ENCODE peak calls at places on chromosomes 2 and 18, in seven cellular contexts. One of them, this sample, is unnamed.

GRCh38 chr2:28413896-28414290 is 21.2 kb downstream of the FOSL2 start:
- DNase-seq in PC-3: no peak
- DNase-seq in epithelial cell of esophagus: no peak
- DNase-seq in mucosa of descending colon: no peak
- DNase-seq in GM12865: no peak
- DNase-seq in OCI-LY7: no peak
- DNase-seq in hepatocyte: no peak
- DNase-seq in this sample: no peak

GRCh38 chr18:74892066-74892627 is 294.5 kb downstream of the ZNF407 start:
- DNase-seq in PC-3: no peak
- DNase-seq in epithelial cell of esophagus: no peak
- DNase-seq in mucosa of descending colon: no peak
- DNase-seq in GM12865: no peak
- DNase-seq in OCI-LY7: no peak
- DNase-seq in hepatocyte: no peak
- DNase-seq in this sample: no peak

GRCh38 chr2:15160602-15161001 is 400.5 kb downstream of the NBAS start:
- DNase-seq in PC-3: no peak
- DNase-seq in epithelial cell of esophagus: peak; percentile 14
- DNase-seq in mucosa of descending colon: no peak
- DNase-seq in GM12865: no peak
- DNase-seq in OCI-LY7: no peak
- DNase-seq in hepatocyte: no peak
- DNase-seq in this sample: no peak

GRCh38 chr2:174699993-174700766 is 64.1 kb downstream of the CHRNA1 start:
- DNase-seq in PC-3: peak; percentile 56
- DNase-seq in epithelial cell of esophagus: peak; percentile 62
- DNase-seq in mucosa of descending colon: no peak
- DNase-seq in GM12865: peak; percentile 65
- DNase-seq in OCI-LY7: peak; percentile 64
- DNase-seq in hepatocyte: peak; percentile 66
- DNase-seq in this sample: peak; percentile 35

GRCh38 chr2:151189125-151189524 is 72.5 kb downstream of the RBM43 start:
- DNase-seq in PC-3: no peak
- DNase-seq in epithelial cell of esophagus: no peak
- DNase-seq in mucosa of descending colon: no peak
- DNase-seq in GM12865: no peak
- DNase-seq in OCI-LY7: peak; percentile 1
- DNase-seq in hepatocyte: no peak
- DNase-seq in this sample: peak; percentile 58

GRCh38 chr18:41949206-41949920 is 5.7 kb upstream of the PIK3C3 start:
- DNase-seq in PC-3: peak; percentile 14
- DNase-seq in epithelial cell of esophagus: no peak
- DNase-seq in mucosa of descending colon: no peak
- DNase-seq in GM12865: no peak
- DNase-seq in OCI-LY7: no peak
- DNase-seq in hepatocyte: no peak
- DNase-seq in this sample: no peak

GRCh38 chr2:7116516-7116915 is 199.3 kb downstream of the RNF144A start:
- DNase-seq in PC-3: no peak
- DNase-seq in epithelial cell of esophagus: no peak
- DNase-seq in mucosa of descending colon: no peak
- DNase-seq in GM12865: no peak
- DNase-seq in OCI-LY7: no peak
- DNase-seq in hepatocyte: no peak
- DNase-seq in this sample: no peak

GRCh38 chr2:12504443-12504842 is 212.3 kb upstream of the TRIB2 start:
- DNase-seq in PC-3: peak; percentile 66
- DNase-seq in epithelial cell of esophagus: peak; percentile 17
- DNase-seq in mucosa of descending colon: no peak
- DNase-seq in GM12865: peak; percentile 65
- DNase-seq in OCI-LY7: no peak
- DNase-seq in hepatocyte: no peak
- DNase-seq in this sample: peak; percentile 67

GRCh38 chr2:105786231-105787230 is 41.8 kb downstream of the NCK2 start:
- DNase-seq in PC-3: no peak
- DNase-seq in epithelial cell of esophagus: no peak
- DNase-seq in mucosa of descending colon: no peak
- DNase-seq in GM12865: no peak
- DNase-seq in OCI-LY7: no peak
- DNase-seq in hepatocyte: no peak
- DNase-seq in this sample: peak; percentile 62

GRCh38 chr2:187169864-187170263 is 278.2 kb downstream of the CALCRL start:
- DNase-seq in PC-3: no peak
- DNase-seq in epithelial cell of esophagus: no peak
- DNase-seq in mucosa of descending colon: no peak
- DNase-seq in GM12865: no peak
- DNase-seq in OCI-LY7: no peak
- DNase-seq in hepatocyte: no peak
- DNase-seq in this sample: no peak

GRCh38 chr2:213336253-213336770 is 52.0 kb downstream of the SPAG16 start:
- DNase-seq in PC-3: no peak
- DNase-seq in epithelial cell of esophagus: no peak
- DNase-seq in mucosa of descending colon: no peak
- DNase-seq in GM12865: no peak
- DNase-seq in OCI-LY7: no peak
- DNase-seq in hepatocyte: no peak
- DNase-seq in this sample: no peak

GRCh38 chr2:100939445-100939844 is 62.6 kb upstream of the RPL31 start:
- DNase-seq in PC-3: no peak
- DNase-seq in epithelial cell of esophagus: no peak
- DNase-seq in mucosa of descending colon: no peak
- DNase-seq in GM12865: no peak
- DNase-seq in OCI-LY7: no peak
- DNase-seq in hepatocyte: no peak
- DNase-seq in this sample: no peak

GRCh38 chr2:48107326-48107925 is 201.1 kb upstream of the FBXO11 start:
- DNase-seq in PC-3: peak; percentile 91
- DNase-seq in epithelial cell of esophagus: peak; percentile 90
- DNase-seq in mucosa of descending colon: no peak
- DNase-seq in GM12865: no peak
- DNase-seq in OCI-LY7: no peak
- DNase-seq in hepatocyte: peak; percentile 39
- DNase-seq in this sample: no peak

GRCh38 chr2:204274991-204275390 is 270.3 kb upstream of the PARD3B start:
- DNase-seq in PC-3: no peak
- DNase-seq in epithelial cell of esophagus: no peak
- DNase-seq in mucosa of descending colon: no peak
- DNase-seq in GM12865: no peak
- DNase-seq in OCI-LY7: no peak
- DNase-seq in hepatocyte: no peak
- DNase-seq in this sample: no peak

GRCh38 chr2:119253114-119253702 is 29.6 kb downstream of the STEAP3 start:
- DNase-seq in PC-3: peak; percentile 51
- DNase-seq in epithelial cell of esophagus: peak; percentile 67
- DNase-seq in mucosa of descending colon: no peak
- DNase-seq in GM12865: no peak
- DNase-seq in OCI-LY7: no peak
- DNase-seq in hepatocyte: no peak
- DNase-seq in this sample: no peak

GRCh38 chr2:216877085-216877484 is 17.2 kb upstream of the TNP1 start:
- DNase-seq in PC-3: no peak
- DNase-seq in epithelial cell of esophagus: peak; percentile 33
- DNase-seq in mucosa of descending colon: no peak
- DNase-seq in GM12865: peak; percentile 14
- DNase-seq in OCI-LY7: no peak
- DNase-seq in hepatocyte: no peak
- DNase-seq in this sample: no peak
- TF ChIP-seq CTCF in PC-3: peak; percentile 49
- TF ChIP-seq CTCF in epithelial cell of esophagus: peak; percentile 48
- TF ChIP-seq CTCF in mucosa of descending colon: no peak
- TF ChIP-seq CTCF in GM12865: peak; percentile 30
- TF ChIP-seq CTCF in OCI-LY7: peak; percentile 30
- TF ChIP-seq CTCF in hepatocyte: no peak
- TF ChIP-seq CTCF in this sample: no peak

DNA sequence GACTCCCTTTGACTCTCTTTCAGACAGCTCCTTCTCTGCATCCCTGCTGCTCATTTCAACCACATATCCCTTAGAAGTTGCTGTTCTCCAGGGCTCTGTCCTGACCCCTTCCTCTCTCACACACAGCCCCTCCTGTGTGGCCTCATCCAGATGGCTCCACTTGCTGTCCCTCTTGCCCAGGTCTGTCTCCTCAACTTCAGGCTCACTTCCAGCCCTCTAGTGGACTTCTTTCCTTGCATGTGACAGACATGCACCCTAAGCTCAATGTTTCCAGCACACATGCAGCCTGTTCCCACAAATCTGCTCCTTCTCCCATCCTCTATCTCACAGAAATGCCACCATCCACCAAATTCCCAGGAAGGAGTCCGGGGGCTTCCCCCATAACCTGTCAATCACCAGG is 9.0 kb upstream of the MRPL19 start:
- DNase-seq in PC-3: no peak
- DNase-seq in epithelial cell of esophagus: no peak
- DNase-seq in mucosa of descending colon: no peak
- DNase-seq in GM12865: no peak
- DNase-seq in OCI-LY7: no peak
- DNase-seq in hepatocyte: no peak
- DNase-seq in this sample: no peak
- TF ChIP-seq CTCF in PC-3: no peak
- TF ChIP-seq CTCF in epithelial cell of esophagus: no peak
- TF ChIP-seq CTCF in mucosa of descending colon: no peak
- TF ChIP-seq CTCF in GM12865: no peak
- TF ChIP-seq CTCF in OCI-LY7: no peak
- TF ChIP-seq CTCF in hepatocyte: no peak
- TF ChIP-seq CTCF in this sample: no peak

DNA sequence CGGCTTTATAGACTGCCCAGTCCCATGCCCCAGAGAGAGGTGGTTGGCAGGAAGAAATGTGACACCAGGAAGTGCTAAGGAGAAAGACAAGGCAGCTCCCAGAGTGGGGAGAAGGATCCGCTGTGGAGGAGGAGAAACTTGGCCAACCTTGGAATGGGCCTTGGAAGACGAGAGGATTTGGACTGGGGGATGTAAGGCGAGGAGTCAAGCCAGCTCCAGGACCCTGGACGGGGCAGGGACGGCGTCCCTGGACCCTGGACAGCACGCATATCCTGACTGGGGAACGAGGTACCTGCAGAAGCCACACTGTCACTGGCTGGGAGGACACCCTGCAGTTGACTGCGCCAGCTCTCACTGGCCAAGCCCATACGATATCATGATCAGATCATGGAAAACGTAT is 153.4 kb downstream of the BCL2 start:
- DNase-seq in PC-3: no peak
- DNase-seq in epithelial cell of esophagus: no peak
- DNase-seq in mucosa of descending colon: no peak
- DNase-seq in GM12865: no peak
- DNase-seq in OCI-LY7: no peak
- DNase-seq in hepatocyte: no peak
- DNase-seq in this sample: no peak
- TF ChIP-seq CTCF in PC-3: no peak
- TF ChIP-seq CTCF in epithelial cell of esophagus: no peak
- TF ChIP-seq CTCF in mucosa of descending colon: no peak
- TF ChIP-seq CTCF in GM12865: no peak
- TF ChIP-seq CTCF in OCI-LY7: no peak
- TF ChIP-seq CTCF in hepatocyte: no peak
- TF ChIP-seq CTCF in this sample: no peak

GRCh38 chr2:206004004-206004693 is 81.8 kb downstream of the INO80D start:
- DNase-seq in PC-3: peak; percentile 52
- DNase-seq in epithelial cell of esophagus: peak; percentile 21
- DNase-seq in mucosa of descending colon: peak; percentile 55
- DNase-seq in GM12865: peak; percentile 41
- DNase-seq in OCI-LY7: peak; percentile 22
- DNase-seq in hepatocyte: peak; percentile 30
- DNase-seq in this sample: peak; percentile 26
- TF ChIP-seq CTCF in PC-3: peak; percentile 62
- TF ChIP-seq CTCF in epithelial cell of esophagus: peak; percentile 37
- TF ChIP-seq CTCF in mucosa of descending colon: peak; percentile 19
- TF ChIP-seq CTCF in GM12865: peak; percentile 47
- TF ChIP-seq CTCF in OCI-LY7: peak; percentile 56
- TF ChIP-seq CTCF in hepatocyte: peak; percentile 16
- TF ChIP-seq CTCF in this sample: peak; percentile 47